ENCODE peak calls at places on chromosomes 16 and 17, in ten cellular contexts. S is activated T-helper 9 cell treated with anti-CD3 and anti-CD28 coated beads, Interleukin-2, amount 50 U/mL, for 16 hours; V is bronchial epithelial cell; W is NCI-H460; A is germinal center; U is SW480; M is NCI-H1436; H is dermis blood vessel endothelial cell; E is breast epithelium; K is SW 1271. R is an unnamed sample.

GRCh38 chr17:77926967-77927366 is 31.5 kb upstream of the TNRC6C start:
- DNase-seq in V (no peak), U (no peak), W (no peak), H (no peak), A (no peak), E (no peak), M (no peak), K (no peak), S (no peak), R (no peak)

GRCh38 chr17:80826955-80827645 is 164.5 kb upstream of the CHMP6 start:
- DNase-seq in A (no peak), K (peak; percentile 75), M (no peak), E (peak; percentile 54), U (no peak), W (peak; percentile 45), H (peak; percentile 97), V (peak; percentile 88), S (no peak), R (no peak)

GRCh38 chr16:86016201-86016965 is 117.4 kb downstream of the IRF8 start:
- DNase-seq in W (peak; percentile 34), A (peak; percentile 74), M (peak; percentile 35), K (peak; percentile 9), S (peak; percentile 8), H (peak; percentile 79), U (peak; percentile 59), V (peak; percentile 54), E (no peak), R (peak; percentile 59)

GRCh38 chr17:3949418-3949817 is 14.8 kb downstream of the ATP2A3 start:
- DNase-seq in M (no peak), H (no peak), W (no peak), S (no peak), U (no peak), K (no peak), V (no peak), E (no peak), A (no peak), R (no peak)

GRCh38 chr17:48055531-48056245 is 7.5 kb downstream of the NFE2L1 start:
- DNase-seq in M (no peak), V (no peak), E (no peak), K (no peak), W (peak; percentile 97), S (peak; percentile 27), H (no peak), A (peak; percentile 25), U (peak; percentile 96), R (no peak)

GRCh38 chr16:1640261-1640956 is 28.2 kb downstream of the CRAMP1 start:
- DNase-seq in E (no peak), H (peak; percentile 57), K (no peak), S (no peak), V (no peak), A (no peak), U (no peak), M (no peak), W (no peak), R (no peak)

GRCh38 chr17:2181206-2181983 is 122.2 kb downstream of the SMG6 start:
- DNase-seq in A (no peak), H (peak; percentile 69), V (peak; percentile 55), W (no peak), K (no peak), U (no peak), S (no peak), E (no peak), M (no peak), R (no peak)

GRCh38 chr16:71289732-71290062 is 495 bp upstream of the CMTR2 start:
- DNase-seq in W (no peak), H (no peak), K (no peak), V (no peak), A (no peak), U (no peak), M (no peak), E (no peak), S (no peak), R (no peak)

GRCh38 chr17:59069856-59070255 is 36.8 kb downstream of the TRIM37 start:
- DNase-seq in K (no peak), S (no peak), H (no peak), A (no peak), U (no peak), E (no peak), M (no peak), W (no peak), V (no peak), R (no peak)

GRCh38 chr17:17382901-17383300 is 79.7 kb downstream of the NT5M start:
- DNase-seq in M (no peak), V (no peak), W (no peak), S (no peak), A (no peak), U (no peak), H (peak; percentile 68), K (no peak), E (no peak), R (no peak)

GRCh38 chr16:4936181-4936990 is 562 bp downstream of the PPL start:
- DNase-seq in E (no peak), H (no peak), U (peak; percentile 58), M (peak; percentile 8), K (no peak), A (peak; percentile 25), V (no peak), S (no peak), W (no peak), R (no peak)

R was measured in memory B cell.